ENCODE peak calls at places on chromosomes 1 and 21, in six cellular contexts. W, G, S, J, X and Z are unnamed samples.

GRCh38 chr1:178542554-178543290 is 29.8 kb downstream of the TEX35 start:
- DNase-seq in W (peak), G (peak), X (peak), J (peak), S (peak), Z (peak)

GRCh38 chr1:228465134-228465533 is 22.0 kb upstream of the RNF187 start:
- DNase-seq in J (no peak), X (no peak), W (no peak), G (no peak), S (no peak), Z (no peak)

GRCh38 chr1:164524810-164525209 is 34.2 kb upstream of the PBX1 start:
- DNase-seq in G (no peak), X (no peak), S (no peak), J (no peak), W (no peak), Z (no peak)

GRCh38 chr21:39387461-39388037 is 38.7 kb upstream of the HMGN1 start:
- DNase-seq in G (peak), X (peak), W (peak), J (peak), S (peak), Z (peak)

GRCh38 chr1:184210048-184210447 is 158.5 kb downstream of the TSEN15 start:
- DNase-seq in J (no peak), W (no peak), G (no peak), X (no peak), S (no peak), Z (peak)

GRCh38 chr1:9848022-9848421 is 24.3 kb upstream of the CLSTN1 start:
- DNase-seq in G (no peak), W (no peak), X (no peak), S (peak), J (no peak), Z (peak)

GRCh38 chr1:76998582-76999189 is 131.4 kb downstream of the ST6GALNAC5 start:
- DNase-seq in X (no peak), W (no peak), S (no peak), G (no peak), J (peak), Z (no peak)

GRCh38 chr1:66980745-66981367 is 56.1 kb downstream of the MIER1 start:
- DNase-seq in S (no peak), J (no peak), X (no peak), W (no peak), G (no peak), Z (no peak)

GRCh38 chr1:245084551-245084950 is 70.2 kb upstream of the KIF26B start:
- DNase-seq in G (no peak), S (no peak), W (no peak), J (no peak), X (no peak), Z (no peak)

GRCh38 chr1:113593550-113594288 is 165.6 kb downstream of the PHTF1 start:
- DNase-seq in W (no peak), S (no peak), X (no peak), G (no peak), J (no peak), Z (no peak)

GRCh38 chr1:204828352-204828850 is 42.3 kb upstream of the NFASC start:
- DNase-seq in W (no peak), J (no peak), S (peak), G (peak), X (peak), Z (peak)

GRCh38 chr1:240597153-240597745 is 14.7 kb downstream of the GREM2 start:
- DNase-seq in S (no peak), X (no peak), W (no peak), G (no peak), J (no peak), Z (no peak)

GRCh38 chr1:68378296-68379084 is 71.3 kb downstream of the RPE65 start:
- DNase-seq in W (no peak), X (no peak), J (peak), S (no peak), G (no peak), Z (no peak)

GRCh38 chr1:62364726-62365125 is 45.5 kb upstream of the KANK4 start:
- DNase-seq in J (no peak), X (no peak), G (no peak), S (no peak), W (no peak), Z (no peak)

GRCh38 chr1:22186316-22186715 is 43.4 kb upstream of the WNT4 start:
- DNase-seq in J (no peak), W (no peak), X (no peak), G (no peak), S (no peak), Z (no peak)

GRCh38 chr1:21622466-21623315 is 46.5 kb downstream of the RAP1GAP start:
- DNase-seq in J (no peak), W (peak), G (no peak), S (no peak), X (peak), Z (no peak)

GRCh38 chr1:56137829-56138505 is 441.4 kb downstream of the PLPP3 start:
- DNase-seq in G (no peak), W (no peak), S (no peak), X (no peak), J (peak), Z (no peak)

GRCh38 chr1:89907669-89908293 is 86.9 kb downstream of the LRRC8D start:
- DNase-seq in J (no peak), S (no peak), W (no peak), G (no peak), X (no peak), Z (no peak)

GRCh38 chr1:84698718-84699117 is 8.5 kb upstream of the SSX2IP start:
- DNase-seq in J (peak), G (no peak), W (no peak), S (peak), X (no peak), Z (no peak)

GRCh38 chr1:222546548-222547259 is 1.2 kb downstream of the HHIPL2 start:
- DNase-seq in X (no peak), S (peak), G (no peak), W (no peak), J (peak), Z (no peak)

GRCh38 chr1:239976130-239976968 is 115.3 kb upstream of the FMN2 start:
- DNase-seq in W (no peak), J (peak), S (peak), X (peak), G (peak), Z (peak)

GRCh38 chr1:31153423-31153822 is 86.3 kb downstream of the NKAIN1 start:
- DNase-seq in W (no peak), G (no peak), S (no peak), X (no peak), J (no peak), Z (no peak)

GRCh38 chr1:226446058-226446457 is 38.2 kb upstream of the PARP1 start:
- DNase-seq in J (no peak), G (no peak), W (no peak), X (no peak), S (no peak), Z (no peak)

GRCh38 chr1:230503741-230504140 is 77.6 kb upstream of the PGBD5 start:
- DNase-seq in W (no peak), X (no peak), S (no peak), G (no peak), J (no peak), Z (no peak)

GRCh38 chr1:1425753-1426495 is 4.8 kb upstream of the ANKRD65 start:
- DNase-seq in S (peak), G (peak), X (no peak), W (no peak), J (no peak), Z (no peak)

GRCh38 chr1:41418868-41419583 is 57.8 kb downstream of the FOXO6 start:
- DNase-seq in G (no peak), S (no peak), X (no peak), J (peak), W (no peak), Z (peak)

GRCh38 chr1:162003061-162003824 is 20.4 kb downstream of the OLFML2B start:
- DNase-seq in X (no peak), G (no peak), W (no peak), J (peak), S (no peak), Z (peak)

GRCh38 chr1:240800291-240800690 is 188.3 kb upstream of the GREM2 start:
- DNase-seq in J (no peak), S (no peak), W (no peak), X (no peak), G (no peak), Z (no peak)

GRCh38 chr1:107549152-107549810 is 408.4 kb downstream of the NTNG1 start:
- DNase-seq in X (no peak), S (no peak), G (no peak), J (no peak), W (no peak), Z (no peak)

GRCh38 chr1:243642936-243643335 is 207.1 kb downstream of the AKT3 start:
- DNase-seq in J (no peak), S (no peak), X (no peak), G (no peak), W (no peak), Z (no peak)

GRCh38 chr1:14071581-14071980 is 371.6 kb downstream of the PRDM2 start:
- DNase-seq in S (no peak), W (no peak), X (no peak), J (no peak), G (no peak), Z (no peak)

GRCh38 chr1:6427445-6428390 is 3.1 kb downstream of the ESPN start:
- DNase-seq in G (no peak), W (no peak), J (no peak), X (no peak), S (no peak), Z (no peak)

GRCh38 chr1:117146570-117147340 is 25.2 kb upstream of the TRIM45 start:
- DNase-seq in S (no peak), G (no peak), X (no peak), W (no peak), J (peak), Z (no peak)

GRCh38 chr1:28123461-28123961 is 35.1 kb upstream of the EYA3 start:
- DNase-seq in W (no peak), X (no peak), G (no peak), S (no peak), J (no peak), Z (no peak)

GRCh38 chr1:109821221-109821669 is 57.5 kb upstream of the EPS8L3 start:
- DNase-seq in W (no peak), G (no peak), J (peak), S (no peak), X (no peak), Z (peak)

GRCh38 chr1:162161921-162162550 is 92.5 kb downstream of the NOS1AP start:
- DNase-seq in X (no peak), S (no peak), J (no peak), W (no peak), G (no peak), Z (no peak)

GRCh38 chr1:37593726-37594125 is 2.0 kb downstream of the GNL2 start:
- DNase-seq in G (no peak), X (no peak), J (no peak), S (no peak), W (no peak), Z (no peak)

GRCh38 chr1:6860401-6860800 is 75.1 kb downstream of the CAMTA1 start:
- DNase-seq in J (no peak), W (no peak), X (no peak), S (no peak), G (no peak), Z (peak)

GRCh38 chr1:80417651-80418050 is 1383.1 kb upstream of the ADGRL2 start:
- DNase-seq in X (no peak), S (no peak), J (peak), W (no peak), G (no peak), Z (no peak)

GRCh38 chr21:41641510-41641815 is 125.4 kb downstream of the RIPK4 start:
- DNase-seq in W (no peak), J (no peak), G (no peak), X (no peak), S (no peak), Z (no peak)